ENCODE peak calls at places on chromosome 5, in five cellular contexts. D is ovary, F is HepG2, W is IMR-90, Y is thyroid gland. T is an unnamed sample.

GRCh38 chr5:128667148-128667547 is 129.1 kb upstream of the FBN2 start:
- DNase-seq in D (no peak), F (no peak), W (no peak), Y (no peak), T (no peak)

GRCh38 chr5:131906668-131907067 is 38.8 kb downstream of the MEIKIN start:
- DNase-seq in D (no peak), F (no peak), W (no peak), Y (no peak), T (no peak)

GRCh38 chr5:62143268-62144229 is 162.5 kb upstream of the KIF2A start:
- DNase-seq in D (no peak), F (peak; percentile 13), W (peak; percentile 40), Y (no peak), T (no peak)

GRCh38 chr5:58335518-58335917 is 124.4 kb downstream of the PLK2 start:
- DNase-seq in D (no peak), F (no peak), W (peak; percentile 5), Y (no peak), T (no peak)

GRCh38 chr5:5270161-5270560 is 130.0 kb downstream of the ADAMTS16 start:
- DNase-seq in D (no peak), F (no peak), W (no peak), Y (no peak), T (no peak)

GRCh38 chr5:142748132-142748531 is 22.0 kb upstream of the ARHGAP26 start:
- DNase-seq in D (no peak), F (peak; percentile 53), W (peak; percentile 24), Y (no peak), T (no peak)

GRCh38 chr5:172523146-172523745 is 68.9 kb upstream of the SH3PXD2B start:
- DNase-seq in D (no peak), F (no peak), W (no peak), Y (no peak), T (peak; percentile 56)

GRCh38 chr5:35223777-35224395 is 6.4 kb downstream of the PRLR start:
- DNase-seq in D (no peak), F (no peak), W (no peak), Y (no peak), T (no peak)

DNA sequence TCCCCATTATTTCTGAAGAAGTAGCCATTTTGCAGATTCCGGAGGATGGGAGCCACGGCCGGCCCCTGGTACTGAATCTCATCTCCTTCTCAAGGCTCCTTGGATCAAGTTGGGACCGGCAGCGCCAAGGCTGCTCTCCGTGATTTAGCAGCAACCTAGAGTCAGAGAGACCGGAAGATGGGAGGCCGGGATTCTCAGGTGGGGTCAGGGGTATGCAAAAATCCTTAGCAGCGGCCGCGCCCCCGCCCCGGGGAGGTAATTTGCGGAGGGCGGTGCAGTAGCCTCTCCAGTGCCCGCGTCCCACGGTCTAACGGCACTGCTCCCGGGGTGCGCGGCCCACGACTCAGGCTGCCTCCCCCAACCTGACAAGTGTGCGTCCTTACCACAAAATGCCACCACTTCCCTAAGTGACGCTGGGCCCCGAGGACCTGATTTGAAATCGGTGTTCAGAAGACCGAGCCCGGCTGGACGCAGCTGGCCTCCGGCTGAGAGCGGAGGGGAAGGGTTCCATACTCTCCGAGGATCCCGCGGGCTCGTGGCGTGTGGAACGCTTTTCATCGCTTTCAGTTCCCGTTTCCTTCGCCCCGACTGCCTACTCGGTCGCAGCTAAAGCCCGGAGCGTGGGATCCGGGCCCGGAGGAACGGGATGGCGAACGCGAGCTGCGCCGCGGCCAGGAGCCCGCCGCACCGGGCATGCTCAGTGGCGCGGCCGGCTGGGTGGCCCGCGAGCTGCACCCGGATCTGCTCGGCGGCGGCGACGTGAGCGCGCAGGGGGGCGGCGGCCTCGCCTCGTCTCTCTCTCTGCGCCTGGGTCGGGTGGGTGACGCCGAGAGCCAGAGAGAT is at the start of gene SCAMP1:
- DNase-seq in D (peak; percentile 96), F (peak; percentile 77), W (peak; percentile 92), Y (peak; percentile 92), T (peak; percentile 83)
- TF ChIP-seq POLR2A in D (peak; percentile 88), F (peak; percentile 76), W (peak; percentile 73), Y (peak; percentile 91), T (peak; percentile 76)

GRCh38 chr5:75018805-75019587 is 33.4 kb downstream of the GCNT4 start:
- DNase-seq in D (no peak), F (no peak), W (no peak), Y (no peak), T (no peak)

GRCh38 chr5:75023368-75024159 is 28.8 kb downstream of the GCNT4 start:
- DNase-seq in D (no peak), F (no peak), W (peak; percentile 23), Y (no peak), T (no peak)

GRCh38 chr5:75020016-75020656 is 32.2 kb downstream of the GCNT4 start:
- DNase-seq in D (no peak), F (peak; percentile 48), W (no peak), Y (no peak), T (no peak)

GRCh38 chr5:75021800-75022199 is 30.6 kb downstream of the GCNT4 start:
- DNase-seq in D (no peak), F (no peak), W (no peak), Y (no peak), T (no peak)

DNA sequence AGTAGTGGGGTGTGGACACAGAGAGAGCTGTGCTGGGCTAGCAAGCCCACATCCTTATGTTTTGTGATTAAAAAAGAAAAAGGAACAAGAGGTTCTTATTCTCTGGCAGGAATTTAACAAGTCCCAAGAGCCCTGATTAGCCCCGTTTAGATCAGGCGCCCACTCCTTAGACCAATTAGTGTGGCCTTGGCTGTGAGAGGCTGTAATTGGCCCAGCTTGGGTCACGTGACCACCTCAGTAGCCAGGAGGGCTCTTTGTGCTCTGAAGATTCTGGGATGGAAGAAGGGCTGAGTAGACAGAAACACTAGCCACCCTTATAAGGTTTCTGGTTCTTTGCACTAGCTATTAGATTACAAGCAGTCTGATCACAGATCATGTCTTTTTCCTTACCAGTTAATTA is 31.1 kb downstream of the GCNT4 start:
- DNase-seq in D (peak; percentile 72), F (no peak), W (no peak), Y (no peak), T (no peak)
- TF ChIP-seq POLR2A in D (no peak), F (no peak), W (no peak), Y (no peak), T (no peak)

GRCh38 chr5:7517006-7517405 is 121.1 kb downstream of the ADCY2 start:
- DNase-seq in D (no peak), F (no peak), W (no peak), Y (no peak), T (no peak)
- TF ChIP-seq POLR2A in D (no peak), F (no peak), W (no peak), Y (no peak), T (no peak)

GRCh38 chr5:93579561-93580386 is 1.2 kb downstream of the NR2F1-AS1 start:
- DNase-seq in D (peak; percentile 76), F (no peak), W (peak; percentile 48), Y (peak; percentile 47), T (no peak)
- TF ChIP-seq POLR2A in D (no peak), F (no peak), W (no peak), Y (no peak), T (no peak)

DNA sequence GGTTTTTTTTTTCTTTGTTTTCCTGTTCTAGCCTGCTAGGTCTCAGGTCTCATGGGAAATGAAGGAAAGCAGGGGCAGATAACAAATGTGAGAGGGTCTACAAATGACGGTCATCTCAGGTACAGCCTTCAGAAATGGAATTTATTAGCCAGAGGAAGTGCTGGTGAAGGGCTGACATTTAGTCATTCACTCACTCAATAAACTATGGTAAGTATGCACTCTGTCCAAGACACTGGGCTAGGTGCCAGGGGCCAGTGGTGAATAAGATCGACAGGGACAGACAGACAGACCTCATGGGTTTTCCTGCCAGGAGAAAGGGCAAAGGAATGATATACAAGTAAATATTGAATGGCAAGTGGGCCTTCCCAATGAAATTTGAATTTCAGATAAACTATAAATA is 6.3 kb downstream of the PDE6A start:
- DNase-seq in D (no peak), F (no peak), W (peak; percentile 50), Y (peak; percentile 32), T (peak; percentile 54)
- TF ChIP-seq POLR2A in D (no peak), F (no peak), W (no peak), Y (no peak), T (no peak)

GRCh38 chr5:177425801-177426565 is 493 bp upstream of the GRK6 start:
- DNase-seq in D (peak; percentile 99), F (peak; percentile 100), W (peak; percentile 100), Y (peak; percentile 100), T (peak; percentile 100)
- TF ChIP-seq POLR2A in D (peak; percentile 71), F (no peak), W (peak; percentile 70), Y (peak; percentile 90), T (peak; percentile 78)

DNA sequence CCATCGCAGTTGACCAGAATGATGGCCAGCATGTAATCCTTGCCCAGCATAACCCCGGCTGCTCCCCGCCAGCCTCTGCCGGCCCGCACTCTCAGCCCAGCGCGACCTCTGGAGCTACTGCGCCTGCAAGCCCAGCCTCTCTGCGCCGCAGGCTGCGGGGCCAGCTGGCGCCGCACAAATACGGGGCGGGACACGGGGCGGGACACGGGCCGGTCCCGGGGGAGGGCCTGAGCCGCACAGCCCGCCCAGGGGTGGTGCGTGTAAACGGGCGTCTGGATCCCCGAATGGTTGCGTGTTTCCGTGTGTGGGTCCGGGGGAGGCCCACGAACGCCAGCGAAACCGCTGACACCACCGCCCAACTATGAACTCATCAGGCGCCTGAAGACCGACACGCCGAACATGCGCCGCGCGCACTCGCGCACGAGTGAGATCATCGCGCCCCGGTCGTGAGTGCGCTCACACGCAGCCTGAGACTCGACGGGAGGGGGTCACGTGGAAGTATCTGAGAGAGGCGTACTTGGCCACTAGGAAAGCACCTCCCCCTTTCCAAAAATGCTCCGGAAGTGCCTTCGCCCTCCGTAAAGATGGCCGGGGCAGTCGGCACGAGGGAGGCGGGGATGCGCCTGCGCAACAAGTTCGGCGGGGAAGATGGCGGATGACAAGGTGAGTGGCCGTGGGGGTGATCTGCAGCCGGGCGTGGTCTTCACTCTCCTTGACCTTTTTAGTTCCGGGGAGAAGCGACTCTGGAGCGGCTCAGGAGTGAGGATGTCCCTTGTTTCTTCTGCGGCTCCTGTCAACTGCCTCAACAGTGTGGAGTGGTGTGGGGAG is at the start of the genes APBB3 and SLC35A4:
- DNase-seq in D (peak; percentile 97), F (peak; percentile 27), W (peak; percentile 99), Y (peak; percentile 97), T (peak; percentile 98)
- TF ChIP-seq POLR2A in D (peak; percentile 91), F (peak; percentile 11), W (peak; percentile 88), Y (peak; percentile 87), T (peak; percentile 92)

DNA sequence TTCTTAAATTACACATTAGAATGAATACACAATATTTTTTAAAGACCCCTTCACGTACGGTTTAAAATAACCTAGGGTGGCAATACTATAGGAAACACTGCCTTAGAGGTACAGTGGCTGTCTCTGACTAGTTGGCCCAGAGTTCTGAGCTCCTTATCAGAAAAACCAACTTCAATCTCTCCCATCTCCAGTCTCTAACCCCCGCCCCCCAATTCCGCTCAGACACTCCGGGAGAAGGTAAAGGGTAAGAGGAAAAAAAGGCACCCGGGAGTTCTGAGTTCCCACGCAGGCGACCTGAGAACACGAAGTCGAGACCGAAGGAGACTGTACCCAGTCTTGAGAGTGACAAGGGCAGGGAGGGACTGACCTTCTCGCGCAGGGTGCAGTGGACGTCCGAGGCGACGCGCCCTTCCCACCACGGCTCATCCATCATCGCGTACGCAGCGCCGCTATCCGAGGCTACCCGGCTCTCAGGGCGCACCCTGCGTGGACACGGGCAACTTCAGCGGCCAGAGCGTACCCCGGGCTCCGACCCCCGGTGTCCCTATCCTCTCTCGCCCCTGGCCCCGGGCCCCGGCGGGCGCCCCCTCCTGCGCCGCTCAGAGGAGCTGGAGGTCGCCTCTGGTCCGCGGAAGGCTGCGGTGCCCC is 749 bp downstream of the CCNJL start:
- DNase-seq in D (peak; percentile 59), F (no peak), W (no peak), Y (peak; percentile 61), T (no peak)
- TF ChIP-seq POLR2A in D (no peak), F (no peak), W (no peak), Y (no peak), T (no peak)

T was measured in gastrocnemius medialis.